ENCODE peak calls at places on chromosomes 2 and 18, in nine cellular contexts. One of them, this sample, is unnamed.

GRCh38 chr2:191757256-191757655 is 79.3 kb downstream of the NABP1 start:
- DNase-seq in RPMI8226: no peak
- DNase-seq in endodermal cell: no peak
- DNase-seq in GM23338: no peak
- DNase-seq in tibial artery: no peak
- DNase-seq in CD4-positive, alpha-beta T cell: no peak
- DNase-seq in astrocyte: no peak
- DNase-seq in activated gamma-delta T cell: no peak
- DNase-seq in activated naive CD4-positive, alpha-beta T cell treated with anti-CD3 and anti-CD28 coated beads, Interleukin-2, amount 50 U/mL, for 16 hours: no peak
- DNase-seq in this sample: no peak

GRCh38 chr2:205405194-205405593 is 277.1 kb upstream of the NRP2 start:
- DNase-seq in RPMI8226: no peak
- DNase-seq in endodermal cell: no peak
- DNase-seq in GM23338: no peak
- DNase-seq in tibial artery: no peak
- DNase-seq in CD4-positive, alpha-beta T cell: no peak
- DNase-seq in astrocyte: peak
- DNase-seq in activated gamma-delta T cell: no peak
- DNase-seq in activated naive CD4-positive, alpha-beta T cell treated with anti-CD3 and anti-CD28 coated beads, Interleukin-2, amount 50 U/mL, for 16 hours: no peak
- DNase-seq in this sample: no peak

GRCh38 chr2:236946871-236947270 is 138.8 kb upstream of the COPS8 start:
- DNase-seq in RPMI8226: no peak
- DNase-seq in endodermal cell: peak
- DNase-seq in GM23338: no peak
- DNase-seq in tibial artery: no peak
- DNase-seq in CD4-positive, alpha-beta T cell: no peak
- DNase-seq in astrocyte: peak
- DNase-seq in activated gamma-delta T cell: no peak
- DNase-seq in activated naive CD4-positive, alpha-beta T cell treated with anti-CD3 and anti-CD28 coated beads, Interleukin-2, amount 50 U/mL, for 16 hours: no peak
- DNase-seq in this sample: no peak

GRCh38 chr2:68365087-68365486 is at the start of gene PLEK:
- DNase-seq in RPMI8226: peak
- DNase-seq in endodermal cell: no peak
- DNase-seq in GM23338: no peak
- DNase-seq in tibial artery: peak
- DNase-seq in CD4-positive, alpha-beta T cell: no peak
- DNase-seq in astrocyte: no peak
- DNase-seq in activated gamma-delta T cell: no peak
- DNase-seq in activated naive CD4-positive, alpha-beta T cell treated with anti-CD3 and anti-CD28 coated beads, Interleukin-2, amount 50 U/mL, for 16 hours: no peak
- DNase-seq in this sample: peak

GRCh38 chr2:191899442-191899841 is 52.6 kb upstream of the CAVIN2 start:
- DNase-seq in RPMI8226: no peak
- DNase-seq in endodermal cell: no peak
- DNase-seq in GM23338: no peak
- DNase-seq in tibial artery: no peak
- DNase-seq in CD4-positive, alpha-beta T cell: no peak
- DNase-seq in astrocyte: peak
- DNase-seq in activated gamma-delta T cell: no peak
- DNase-seq in activated naive CD4-positive, alpha-beta T cell treated with anti-CD3 and anti-CD28 coated beads, Interleukin-2, amount 50 U/mL, for 16 hours: no peak
- DNase-seq in this sample: no peak

GRCh38 chr2:71154798-71155197 is 24.4 kb downstream of the MPHOSPH10 start:
- DNase-seq in RPMI8226: peak
- DNase-seq in endodermal cell: peak
- DNase-seq in GM23338: peak
- DNase-seq in tibial artery: no peak
- DNase-seq in CD4-positive, alpha-beta T cell: no peak
- DNase-seq in astrocyte: no peak
- DNase-seq in activated gamma-delta T cell: no peak
- DNase-seq in activated naive CD4-positive, alpha-beta T cell treated with anti-CD3 and anti-CD28 coated beads, Interleukin-2, amount 50 U/mL, for 16 hours: peak
- DNase-seq in this sample: peak

GRCh38 chr2:66833036-66833435 is 398.1 kb downstream of the MEIS1 start:
- DNase-seq in RPMI8226: no peak
- DNase-seq in endodermal cell: no peak
- DNase-seq in GM23338: no peak
- DNase-seq in tibial artery: no peak
- DNase-seq in CD4-positive, alpha-beta T cell: no peak
- DNase-seq in astrocyte: no peak
- DNase-seq in activated gamma-delta T cell: no peak
- DNase-seq in activated naive CD4-positive, alpha-beta T cell treated with anti-CD3 and anti-CD28 coated beads, Interleukin-2, amount 50 U/mL, for 16 hours: no peak
- DNase-seq in this sample: no peak

GRCh38 chr18:63962137-63962536 is 7.7 kb upstream of the SERPINB8 start:
- DNase-seq in RPMI8226: no peak
- DNase-seq in endodermal cell: no peak
- DNase-seq in GM23338: no peak
- DNase-seq in tibial artery: no peak
- DNase-seq in CD4-positive, alpha-beta T cell: no peak
- DNase-seq in astrocyte: no peak
- DNase-seq in activated gamma-delta T cell: no peak
- DNase-seq in activated naive CD4-positive, alpha-beta T cell treated with anti-CD3 and anti-CD28 coated beads, Interleukin-2, amount 50 U/mL, for 16 hours: no peak
- DNase-seq in this sample: no peak